ENCODE peak calls at places on chromosomes 6 and 20, in four cellular contexts. One of them, this sample, is unnamed.

GRCh38 chr6:10386260-10386659 is 28.6 kb downstream of the TFAP2A start:
- DNase-seq in GM12891: no peak
- DNase-seq in body of pancreas: no peak
- DNase-seq in OCI-LY7: no peak
- DNase-seq in this sample: no peak

GRCh38 chr20:57835462-57836455 is 125.9 kb upstream of the PMEPA1 start:
- DNase-seq in GM12891: no peak
- DNase-seq in body of pancreas: no peak
- DNase-seq in OCI-LY7: no peak
- DNase-seq in this sample: no peak

GRCh38 chr6:128806274-128806673 is 76.7 kb upstream of the LAMA2 start:
- DNase-seq in GM12891: no peak
- DNase-seq in body of pancreas: no peak
- DNase-seq in OCI-LY7: no peak
- DNase-seq in this sample: no peak

GRCh38 chr6:108866798-108867197 is 18.6 kb downstream of the ARMC2 start:
- DNase-seq in GM12891: no peak
- DNase-seq in body of pancreas: no peak
- DNase-seq in OCI-LY7: no peak
- DNase-seq in this sample: no peak

GRCh38 chr6:133240511-133241087 is 558 bp upstream of the EYA4 start:
- DNase-seq in GM12891: no peak
- DNase-seq in body of pancreas: no peak
- DNase-seq in OCI-LY7: no peak
- DNase-seq in this sample: no peak

GRCh38 chr6:166494757-166495486 is 91.6 kb downstream of the RAMACL start:
- DNase-seq in GM12891: no peak
- DNase-seq in body of pancreas: no peak
- DNase-seq in OCI-LY7: no peak
- DNase-seq in this sample: no peak

GRCh38 chr20:5928831-5929715 is 21.3 kb downstream of the TRMT6 start:
- DNase-seq in GM12891: no peak
- DNase-seq in body of pancreas: no peak
- DNase-seq in OCI-LY7: no peak
- DNase-seq in this sample: no peak

GRCh38 chr20:13856356-13856755 is 71.5 kb downstream of the NDUFAF5 start:
- DNase-seq in GM12891: no peak
- DNase-seq in body of pancreas: no peak
- DNase-seq in OCI-LY7: no peak
- DNase-seq in this sample: no peak

GRCh38 chr6:32666420-32667300 is at the start of gene HLA-DQB1:
- DNase-seq in GM12891: peak; percentile 34
- DNase-seq in body of pancreas: no peak
- DNase-seq in OCI-LY7: peak; percentile 85
- DNase-seq in this sample: peak; percentile 20

GRCh38 chr20:34037121-34037520 is 43.4 kb downstream of the RALY start:
- DNase-seq in GM12891: no peak
- DNase-seq in body of pancreas: no peak
- DNase-seq in OCI-LY7: no peak
- DNase-seq in this sample: no peak

GRCh38 chr20:48098099-48098498 is 312.8 kb upstream of the SULF2 start:
- DNase-seq in GM12891: no peak
- DNase-seq in body of pancreas: no peak
- DNase-seq in OCI-LY7: peak; percentile 16
- DNase-seq in this sample: no peak

GRCh38 chr20:39524371-39524911 is 562.3 kb downstream of the DHX35 start:
- DNase-seq in GM12891: no peak
- DNase-seq in body of pancreas: no peak
- DNase-seq in OCI-LY7: no peak
- DNase-seq in this sample: no peak

GRCh38 chr20:63130654-63131577 is 85.0 kb downstream of the YTHDF1 start:
- DNase-seq in GM12891: no peak
- DNase-seq in body of pancreas: peak; percentile 6
- DNase-seq in OCI-LY7: no peak
- DNase-seq in this sample: no peak